ENCODE peak calls at places on chromosomes 11 and 22, in eight cellular contexts. One of them, this sample, is unnamed.
A peak's percentile ranks its signal among the peaks of the same experiment; 100 is the strongest.

GRCh38 chr11:45250035-45250693 is 36.0 kb downstream of the SYT13 start:
- DNase-seq in NCI-H1092: no peak
- DNase-seq in uterus: no peak
- DNase-seq in HTR-8/SVneo: no peak
- DNase-seq in CD8-positive, alpha-beta T cell: no peak
- DNase-seq in activated T-cell treated with anti-CD3 and anti-CD28 coated beads for 4 hours: no peak
- DNase-seq in ELF-1: no peak
- DNase-seq in activated naive CD4-positive, alpha-beta T cell: no peak
- DNase-seq in this sample: no peak

GRCh38 chr11:61911701-61912529 is 5.5 kb downstream of the RAB3IL1 start:
- DNase-seq in NCI-H1092: no peak
- DNase-seq in uterus: peak; percentile 30
- DNase-seq in HTR-8/SVneo: no peak
- DNase-seq in CD8-positive, alpha-beta T cell: no peak
- DNase-seq in activated T-cell treated with anti-CD3 and anti-CD28 coated beads for 4 hours: no peak
- DNase-seq in ELF-1: peak; percentile 0
- DNase-seq in activated naive CD4-positive, alpha-beta T cell: no peak
- DNase-seq in this sample: no peak

GRCh38 chr11:122807731-122808485 is 30.4 kb upstream of the CRTAM start:
- DNase-seq in NCI-H1092: no peak
- DNase-seq in uterus: no peak
- DNase-seq in HTR-8/SVneo: no peak
- DNase-seq in CD8-positive, alpha-beta T cell: no peak
- DNase-seq in activated T-cell treated with anti-CD3 and anti-CD28 coated beads for 4 hours: no peak
- DNase-seq in ELF-1: no peak
- DNase-seq in activated naive CD4-positive, alpha-beta T cell: no peak
- DNase-seq in this sample: no peak

GRCh38 chr22:39500101-39500500 is 2.0 kb upstream of the MIEF1 start:
- DNase-seq in NCI-H1092: no peak
- DNase-seq in uterus: no peak
- DNase-seq in HTR-8/SVneo: no peak
- DNase-seq in CD8-positive, alpha-beta T cell: no peak
- DNase-seq in activated T-cell treated with anti-CD3 and anti-CD28 coated beads for 4 hours: no peak
- DNase-seq in ELF-1: no peak
- DNase-seq in activated naive CD4-positive, alpha-beta T cell: no peak
- DNase-seq in this sample: no peak

GRCh38 chr11:10899542-10899830 is 41.6 kb upstream of the ZBED5 start:
- DNase-seq in NCI-H1092: no peak
- DNase-seq in uterus: peak; percentile 73
- DNase-seq in HTR-8/SVneo: no peak
- DNase-seq in CD8-positive, alpha-beta T cell: no peak
- DNase-seq in activated T-cell treated with anti-CD3 and anti-CD28 coated beads for 4 hours: no peak
- DNase-seq in ELF-1: peak; percentile 71
- DNase-seq in activated naive CD4-positive, alpha-beta T cell: no peak
- DNase-seq in this sample: no peak

GRCh38 chr22:49847751-49848689 is 5.6 kb upstream of the ZBED4 start:
- DNase-seq in NCI-H1092: no peak
- DNase-seq in uterus: no peak
- DNase-seq in HTR-8/SVneo: no peak
- DNase-seq in CD8-positive, alpha-beta T cell: no peak
- DNase-seq in activated T-cell treated with anti-CD3 and anti-CD28 coated beads for 4 hours: no peak
- DNase-seq in ELF-1: no peak
- DNase-seq in activated naive CD4-positive, alpha-beta T cell: no peak
- DNase-seq in this sample: no peak

GRCh38 chr11:72562431-72562830 is 111.8 kb downstream of the PDE2A start:
- DNase-seq in NCI-H1092: no peak
- DNase-seq in uterus: no peak
- DNase-seq in HTR-8/SVneo: no peak
- DNase-seq in CD8-positive, alpha-beta T cell: no peak
- DNase-seq in activated T-cell treated with anti-CD3 and anti-CD28 coated beads for 4 hours: no peak
- DNase-seq in ELF-1: no peak
- DNase-seq in activated naive CD4-positive, alpha-beta T cell: no peak
- DNase-seq in this sample: no peak

GRCh38 chr22:47463220-47463619 is 700.8 kb downstream of the TBC1D22A start:
- DNase-seq in NCI-H1092: no peak
- DNase-seq in uterus: no peak
- DNase-seq in HTR-8/SVneo: no peak
- DNase-seq in CD8-positive, alpha-beta T cell: no peak
- DNase-seq in activated T-cell treated with anti-CD3 and anti-CD28 coated beads for 4 hours: no peak
- DNase-seq in ELF-1: no peak
- DNase-seq in activated naive CD4-positive, alpha-beta T cell: no peak
- DNase-seq in this sample: no peak

GRCh38 chr11:77082838-77083552 is 16.2 kb downstream of the CAPN5 start:
- DNase-seq in NCI-H1092: no peak
- DNase-seq in uterus: peak; percentile 47
- DNase-seq in HTR-8/SVneo: no peak
- DNase-seq in CD8-positive, alpha-beta T cell: peak; percentile 61
- DNase-seq in activated T-cell treated with anti-CD3 and anti-CD28 coated beads for 4 hours: no peak
- DNase-seq in ELF-1: peak; percentile 59
- DNase-seq in activated naive CD4-positive, alpha-beta T cell: peak; percentile 31
- DNase-seq in this sample: no peak

GRCh38 chr11:101870510-101870909 is 44.3 kb upstream of the CEP126 start:
- DNase-seq in NCI-H1092: no peak
- DNase-seq in uterus: no peak
- DNase-seq in HTR-8/SVneo: peak; percentile 59
- DNase-seq in CD8-positive, alpha-beta T cell: no peak
- DNase-seq in activated T-cell treated with anti-CD3 and anti-CD28 coated beads for 4 hours: no peak
- DNase-seq in ELF-1: no peak
- DNase-seq in activated naive CD4-positive, alpha-beta T cell: no peak
- DNase-seq in this sample: no peak

GRCh38 chr11:12943276-12943675 is 65.8 kb upstream of the RASSF10 start:
- DNase-seq in NCI-H1092: no peak
- DNase-seq in uterus: no peak
- DNase-seq in HTR-8/SVneo: no peak
- DNase-seq in CD8-positive, alpha-beta T cell: no peak
- DNase-seq in activated T-cell treated with anti-CD3 and anti-CD28 coated beads for 4 hours: no peak
- DNase-seq in ELF-1: no peak
- DNase-seq in activated naive CD4-positive, alpha-beta T cell: no peak
- DNase-seq in this sample: no peak

GRCh38 chr11:128709402-128709801 is 15.5 kb downstream of the FLI1 start:
- DNase-seq in NCI-H1092: no peak
- DNase-seq in uterus: no peak
- DNase-seq in HTR-8/SVneo: no peak
- DNase-seq in CD8-positive, alpha-beta T cell: no peak
- DNase-seq in activated T-cell treated with anti-CD3 and anti-CD28 coated beads for 4 hours: no peak
- DNase-seq in ELF-1: peak; percentile 59
- DNase-seq in activated naive CD4-positive, alpha-beta T cell: no peak
- DNase-seq in this sample: no peak

GRCh38 chr11:65703846-65704245 is 8.2 kb upstream of the KAT5 start:
- DNase-seq in NCI-H1092: no peak
- DNase-seq in uterus: no peak
- DNase-seq in HTR-8/SVneo: no peak
- DNase-seq in CD8-positive, alpha-beta T cell: no peak
- DNase-seq in activated T-cell treated with anti-CD3 and anti-CD28 coated beads for 4 hours: no peak
- DNase-seq in ELF-1: no peak
- DNase-seq in activated naive CD4-positive, alpha-beta T cell: no peak
- DNase-seq in this sample: no peak

GRCh38 chr22:21041937-21042336 is 3.8 kb upstream of the LRRC74B start:
- DNase-seq in NCI-H1092: no peak
- DNase-seq in uterus: no peak
- DNase-seq in HTR-8/SVneo: no peak
- DNase-seq in CD8-positive, alpha-beta T cell: no peak
- DNase-seq in activated T-cell treated with anti-CD3 and anti-CD28 coated beads for 4 hours: no peak
- DNase-seq in ELF-1: no peak
- DNase-seq in activated naive CD4-positive, alpha-beta T cell: no peak
- DNase-seq in this sample: no peak

GRCh38 chr11:61454520-61454919 is 24.6 kb downstream of the SDHAF2 start:
- DNase-seq in NCI-H1092: peak; percentile 11
- DNase-seq in uterus: no peak
- DNase-seq in HTR-8/SVneo: no peak
- DNase-seq in CD8-positive, alpha-beta T cell: no peak
- DNase-seq in activated T-cell treated with anti-CD3 and anti-CD28 coated beads for 4 hours: no peak
- DNase-seq in ELF-1: no peak
- DNase-seq in activated naive CD4-positive, alpha-beta T cell: no peak
- DNase-seq in this sample: peak; percentile 64

GRCh38 chr11:125270711-125271110 is 106.2 kb downstream of the PKNOX2 start:
- DNase-seq in NCI-H1092: no peak
- DNase-seq in uterus: no peak
- DNase-seq in HTR-8/SVneo: no peak
- DNase-seq in CD8-positive, alpha-beta T cell: no peak
- DNase-seq in activated T-cell treated with anti-CD3 and anti-CD28 coated beads for 4 hours: no peak
- DNase-seq in ELF-1: no peak
- DNase-seq in activated naive CD4-positive, alpha-beta T cell: no peak
- DNase-seq in this sample: no peak

GRCh38 chr11:27174026-27174425 is 133.4 kb downstream of the BBOX1 start:
- DNase-seq in NCI-H1092: no peak
- DNase-seq in uterus: no peak
- DNase-seq in HTR-8/SVneo: no peak
- DNase-seq in CD8-positive, alpha-beta T cell: no peak
- DNase-seq in activated T-cell treated with anti-CD3 and anti-CD28 coated beads for 4 hours: no peak
- DNase-seq in ELF-1: peak; percentile 28
- DNase-seq in activated naive CD4-positive, alpha-beta T cell: no peak
- DNase-seq in this sample: no peak

GRCh38 chr11:36376315-36376887 is 80.3 kb downstream of the PRR5L start:
- DNase-seq in NCI-H1092: no peak
- DNase-seq in uterus: peak; percentile 25
- DNase-seq in HTR-8/SVneo: peak; percentile 31
- DNase-seq in CD8-positive, alpha-beta T cell: no peak
- DNase-seq in activated T-cell treated with anti-CD3 and anti-CD28 coated beads for 4 hours: no peak
- DNase-seq in ELF-1: peak; percentile 30
- DNase-seq in activated naive CD4-positive, alpha-beta T cell: no peak
- DNase-seq in this sample: no peak

GRCh38 chr11:82899957-82900276 is 313 bp downstream of the PRCP start:
- DNase-seq in NCI-H1092: no peak
- DNase-seq in uterus: no peak
- DNase-seq in HTR-8/SVneo: no peak
- DNase-seq in CD8-positive, alpha-beta T cell: no peak
- DNase-seq in activated T-cell treated with anti-CD3 and anti-CD28 coated beads for 4 hours: no peak
- DNase-seq in ELF-1: no peak
- DNase-seq in activated naive CD4-positive, alpha-beta T cell: no peak
- DNase-seq in this sample: no peak

GRCh38 chr11:33802414-33802950 is 28.2 kb upstream of the FBXO3 start:
- DNase-seq in NCI-H1092: peak; percentile 73
- DNase-seq in uterus: peak; percentile 52
- DNase-seq in HTR-8/SVneo: peak; percentile 57
- DNase-seq in CD8-positive, alpha-beta T cell: no peak
- DNase-seq in activated T-cell treated with anti-CD3 and anti-CD28 coated beads for 4 hours: no peak
- DNase-seq in ELF-1: peak; percentile 93
- DNase-seq in activated naive CD4-positive, alpha-beta T cell: no peak
- DNase-seq in this sample: peak; percentile 84

GRCh38 chr11:67820079-67820478 is 145.7 kb upstream of the ALDH3B2 start:
- DNase-seq in NCI-H1092: no peak
- DNase-seq in uterus: no peak
- DNase-seq in HTR-8/SVneo: no peak
- DNase-seq in CD8-positive, alpha-beta T cell: no peak
- DNase-seq in activated T-cell treated with anti-CD3 and anti-CD28 coated beads for 4 hours: no peak
- DNase-seq in ELF-1: no peak
- DNase-seq in activated naive CD4-positive, alpha-beta T cell: no peak
- DNase-seq in this sample: no peak

GRCh38 chr11:132032555-132032954 is 662.1 kb downstream of the NTM start:
- DNase-seq in NCI-H1092: no peak
- DNase-seq in uterus: no peak
- DNase-seq in HTR-8/SVneo: no peak
- DNase-seq in CD8-positive, alpha-beta T cell: no peak
- DNase-seq in activated T-cell treated with anti-CD3 and anti-CD28 coated beads for 4 hours: no peak
- DNase-seq in ELF-1: no peak
- DNase-seq in activated naive CD4-positive, alpha-beta T cell: no peak
- DNase-seq in this sample: no peak

GRCh38 chr11:77113382-77114088 is 10.9 kb downstream of the OMP start:
- DNase-seq in NCI-H1092: peak; percentile 61
- DNase-seq in uterus: no peak
- DNase-seq in HTR-8/SVneo: peak; percentile 70
- DNase-seq in CD8-positive, alpha-beta T cell: peak; percentile 20
- DNase-seq in activated T-cell treated with anti-CD3 and anti-CD28 coated beads for 4 hours: no peak
- DNase-seq in ELF-1: peak; percentile 41
- DNase-seq in activated naive CD4-positive, alpha-beta T cell: no peak
- DNase-seq in this sample: peak; percentile 67

GRCh38 chr11:132908017-132908810 is 624.1 kb downstream of the OPCML start:
- DNase-seq in NCI-H1092: no peak
- DNase-seq in uterus: no peak
- DNase-seq in HTR-8/SVneo: no peak
- DNase-seq in CD8-positive, alpha-beta T cell: no peak
- DNase-seq in activated T-cell treated with anti-CD3 and anti-CD28 coated beads for 4 hours: no peak
- DNase-seq in ELF-1: no peak
- DNase-seq in activated naive CD4-positive, alpha-beta T cell: no peak
- DNase-seq in this sample: no peak

GRCh38 chr11:61480936-61481335 is 27.6 kb upstream of the LRRC10B start:
- DNase-seq in NCI-H1092: peak; percentile 63
- DNase-seq in uterus: no peak
- DNase-seq in HTR-8/SVneo: no peak
- DNase-seq in CD8-positive, alpha-beta T cell: no peak
- DNase-seq in activated T-cell treated with anti-CD3 and anti-CD28 coated beads for 4 hours: no peak
- DNase-seq in ELF-1: peak; percentile 94
- DNase-seq in activated naive CD4-positive, alpha-beta T cell: no peak
- DNase-seq in this sample: peak; percentile 56

GRCh38 chr11:93921695-93922468 is 71.5 kb upstream of the VSTM5 start:
- DNase-seq in NCI-H1092: peak; percentile 61
- DNase-seq in uterus: no peak
- DNase-seq in HTR-8/SVneo: peak; percentile 60
- DNase-seq in CD8-positive, alpha-beta T cell: no peak
- DNase-seq in activated T-cell treated with anti-CD3 and anti-CD28 coated beads for 4 hours: no peak
- DNase-seq in ELF-1: peak; percentile 82
- DNase-seq in activated naive CD4-positive, alpha-beta T cell: no peak
- DNase-seq in this sample: peak; percentile 63

GRCh38 chr11:43874738-43875137 is 5.9 kb upstream of the ALKBH3 start:
- DNase-seq in NCI-H1092: no peak
- DNase-seq in uterus: no peak
- DNase-seq in HTR-8/SVneo: no peak
- DNase-seq in CD8-positive, alpha-beta T cell: no peak
- DNase-seq in activated T-cell treated with anti-CD3 and anti-CD28 coated beads for 4 hours: no peak
- DNase-seq in ELF-1: no peak
- DNase-seq in activated naive CD4-positive, alpha-beta T cell: no peak
- DNase-seq in this sample: no peak

GRCh38 chr11:66639066-66639813 is 737 bp downstream of the RBM4 start:
- DNase-seq in NCI-H1092: no peak
- DNase-seq in uterus: no peak
- DNase-seq in HTR-8/SVneo: peak; percentile 37
- DNase-seq in CD8-positive, alpha-beta T cell: peak; percentile 43
- DNase-seq in activated T-cell treated with anti-CD3 and anti-CD28 coated beads for 4 hours: peak; percentile 20
- DNase-seq in ELF-1: no peak
- DNase-seq in activated naive CD4-positive, alpha-beta T cell: peak; percentile 23
- DNase-seq in this sample: no peak

GRCh38 chr11:66877585-66877984 is 20.7 kb downstream of the LRFN4 start:
- DNase-seq in NCI-H1092: no peak
- DNase-seq in uterus: no peak
- DNase-seq in HTR-8/SVneo: no peak
- DNase-seq in CD8-positive, alpha-beta T cell: no peak
- DNase-seq in activated T-cell treated with anti-CD3 and anti-CD28 coated beads for 4 hours: no peak
- DNase-seq in ELF-1: no peak
- DNase-seq in activated naive CD4-positive, alpha-beta T cell: no peak
- DNase-seq in this sample: no peak

GRCh38 chr11:86991341-86991740 is 36.1 kb upstream of the FZD4 start:
- DNase-seq in NCI-H1092: no peak
- DNase-seq in uterus: no peak
- DNase-seq in HTR-8/SVneo: no peak
- DNase-seq in CD8-positive, alpha-beta T cell: no peak
- DNase-seq in activated T-cell treated with anti-CD3 and anti-CD28 coated beads for 4 hours: no peak
- DNase-seq in ELF-1: no peak
- DNase-seq in activated naive CD4-positive, alpha-beta T cell: no peak
- DNase-seq in this sample: no peak

GRCh38 chr11:121687961-121688566 is 235.3 kb upstream of the SORL1-AS1 start:
- DNase-seq in NCI-H1092: peak; percentile 78
- DNase-seq in uterus: no peak
- DNase-seq in HTR-8/SVneo: peak; percentile 56
- DNase-seq in CD8-positive, alpha-beta T cell: no peak
- DNase-seq in activated T-cell treated with anti-CD3 and anti-CD28 coated beads for 4 hours: no peak
- DNase-seq in ELF-1: peak; percentile 55
- DNase-seq in activated naive CD4-positive, alpha-beta T cell: no peak
- DNase-seq in this sample: no peak

GRCh38 chr11:10155793-10156490 is 138.1 kb downstream of the SBF2 start:
- DNase-seq in NCI-H1092: no peak
- DNase-seq in uterus: no peak
- DNase-seq in HTR-8/SVneo: no peak
- DNase-seq in CD8-positive, alpha-beta T cell: no peak
- DNase-seq in activated T-cell treated with anti-CD3 and anti-CD28 coated beads for 4 hours: no peak
- DNase-seq in ELF-1: no peak
- DNase-seq in activated naive CD4-positive, alpha-beta T cell: no peak
- DNase-seq in this sample: peak; percentile 8

GRCh38 chr11:33682446-33682845 is 18.2 kb downstream of the C11orf91 start:
- DNase-seq in NCI-H1092: no peak
- DNase-seq in uterus: no peak
- DNase-seq in HTR-8/SVneo: no peak
- DNase-seq in CD8-positive, alpha-beta T cell: no peak
- DNase-seq in activated T-cell treated with anti-CD3 and anti-CD28 coated beads for 4 hours: no peak
- DNase-seq in ELF-1: peak; percentile 67
- DNase-seq in activated naive CD4-positive, alpha-beta T cell: no peak
- DNase-seq in this sample: no peak

GRCh38 chr11:126253265-126253664 is 15.4 kb downstream of the SRPRA start:
- DNase-seq in NCI-H1092: no peak
- DNase-seq in uterus: no peak
- DNase-seq in HTR-8/SVneo: no peak
- DNase-seq in CD8-positive, alpha-beta T cell: no peak
- DNase-seq in activated T-cell treated with anti-CD3 and anti-CD28 coated beads for 4 hours: no peak
- DNase-seq in ELF-1: no peak
- DNase-seq in activated naive CD4-positive, alpha-beta T cell: no peak
- DNase-seq in this sample: no peak

This sample was measured in D341Med.